ENCODE peak calls at places on chromosome 18, in nine cellular contexts. K, E, N, G, X, S, J, O and B are unnamed samples.

GRCh38 chr18:7169601-7170000 is 52.0 kb upstream of the LAMA1 start:
- DNase-seq in K (no peak), E (no peak), N (no peak), G (no peak), X (no peak), S (no peak), J (no peak), O (no peak), B (no peak)

GRCh38 chr18:43587538-43588153 is 310.4 kb upstream of the SYT4 start:
- DNase-seq in K (no peak), E (no peak), N (peak; percentile 45), G (no peak), X (no peak), S (no peak), J (peak; percentile 53), O (no peak), B (peak; percentile 2)

GRCh38 chr18:75212626-75213110 is 2.1 kb downstream of the TSHZ1 start:
- DNase-seq in K (no peak), E (no peak), N (no peak), G (no peak), X (no peak), S (no peak), J (no peak), O (no peak), B (no peak)

GRCh38 chr18:5879479-5879882 is 15.8 kb downstream of the TMEM200C start:
- DNase-seq in K (no peak), E (no peak), N (peak; percentile 55), G (no peak), X (no peak), S (no peak), J (peak; percentile 31), O (no peak), B (no peak)

GRCh38 chr18:2223859-2224258 is 347.4 kb downstream of the METTL4 start:
- DNase-seq in K (no peak), E (no peak), N (peak; percentile 11), G (peak; percentile 4), X (peak; percentile 10), S (no peak), J (peak; percentile 28), O (no peak), B (peak; percentile 13)

GRCh38 chr18:54777118-54777791 is 51.0 kb upstream of the RAB27B start:
- DNase-seq in K (no peak), E (no peak), N (no peak), G (no peak), X (no peak), S (no peak), J (no peak), O (no peak), B (no peak)

GRCh38 chr18:59623456-59624383 is 73.5 kb downstream of the CCBE1 start:
- DNase-seq in K (no peak), E (no peak), N (peak; percentile 79), G (no peak), X (no peak), S (no peak), J (peak; percentile 45), O (no peak), B (no peak)

GRCh38 chr18:38493991-38494559 is 928.5 kb upstream of the CELF4 start:
- DNase-seq in K (no peak), E (no peak), N (no peak), G (no peak), X (peak; percentile 2), S (no peak), J (no peak), O (no peak), B (no peak)

GRCh38 chr18:29377346-29377745 is 1200.4 kb upstream of the CDH2 start:
- DNase-seq in K (no peak), E (no peak), N (no peak), G (no peak), X (no peak), S (no peak), J (no peak), O (no peak), B (no peak)

GRCh38 chr18:12904012-12904516 is 20.0 kb upstream of the PTPN2 start:
- DNase-seq in K (no peak), E (no peak), N (no peak), G (no peak), X (peak; percentile 77), S (no peak), J (no peak), O (peak; percentile 29), B (no peak)

GRCh38 chr18:36298113-36298701 is 694 bp downstream of the FHOD3 start:
- DNase-seq in K (no peak), E (no peak), N (no peak), G (no peak), X (peak; percentile 7), S (no peak), J (no peak), O (no peak), B (no peak)

GRCh38 chr18:495017-495416 is 5.5 kb downstream of the COLEC12 start:
- DNase-seq in K (no peak), E (no peak), N (peak; percentile 44), G (no peak), X (no peak), S (no peak), J (no peak), O (no peak), B (no peak)

GRCh38 chr18:79496978-79497637 is 101.4 kb downstream of the NFATC1 start:
- DNase-seq in K (no peak), E (no peak), N (peak; percentile 79), G (no peak), X (peak; percentile 1), S (no peak), J (peak; percentile 51), O (no peak), B (no peak)

GRCh38 chr18:12296087-12296403 is 12.0 kb upstream of the TUBB6 start:
- DNase-seq in K (no peak), E (no peak), N (peak; percentile 27), G (no peak), X (peak; percentile 31), S (no peak), J (peak; percentile 60), O (no peak), B (no peak)

GRCh38 chr18:45251236-45251635 is 364.0 kb upstream of the SLC14A2 start:
- DNase-seq in K (no peak), E (no peak), N (no peak), G (no peak), X (no peak), S (no peak), J (no peak), O (no peak), B (no peak)

GRCh38 chr18:4593895-4594294 is 138.8 kb upstream of the DLGAP1 start:
- DNase-seq in K (no peak), E (no peak), N (no peak), G (no peak), X (no peak), S (no peak), J (no peak), O (no peak), B (no peak)

GRCh38 chr18:62105373-62105772 is 81.5 kb downstream of the PIGN start:
- DNase-seq in K (no peak), E (no peak), N (no peak), G (no peak), X (no peak), S (no peak), J (peak; percentile 74), O (no peak), B (no peak)

GRCh38 chr18:79641722-79642497 is 37.7 kb upstream of the CTDP1 start:
- DNase-seq in K (no peak), E (no peak), N (no peak), G (no peak), X (no peak), S (no peak), J (no peak), O (no peak), B (no peak)

GRCh38 chr18:57950542-57950941 is 93.5 kb upstream of the NEDD4L start:
- DNase-seq in K (no peak), E (no peak), N (no peak), G (no peak), X (no peak), S (no peak), J (no peak), O (no peak), B (no peak)

GRCh38 chr18:46668135-46668534 is 11.1 kb upstream of the LOXHD1 start:
- DNase-seq in K (no peak), E (no peak), N (no peak), G (no peak), X (no peak), S (no peak), J (no peak), O (no peak), B (no peak)

GRCh38 chr18:41266616-41267015 is 688.4 kb upstream of the PIK3C3 start:
- DNase-seq in K (no peak), E (no peak), N (no peak), G (no peak), X (no peak), S (no peak), J (peak; percentile 20), O (no peak), B (no peak)

GRCh38 chr18:46009158-46009866 is 42.2 kb upstream of the EPG5 start:
- DNase-seq in K (no peak), E (no peak), N (no peak), G (no peak), X (no peak), S (no peak), J (no peak), O (no peak), B (no peak)